ENCODE peak calls at places on chromosomes 12 and 14, in four cellular contexts. H is SK-N-SH, Q is ACHN, G is psoas muscle. Z is an unnamed sample.
A peak's percentile ranks its signal among the peaks of the same experiment; 100 is the strongest.

GRCh38 chr12:3632256-3633240 is 120.4 kb downstream of the CRACR2A start:
- DNase-seq in H (no peak), Q (no peak), G (no peak), Z (no peak)

GRCh38 chr12:17489452-17489851 is 600.5 kb downstream of the RERGL start:
- DNase-seq in H (no peak), Q (no peak), G (no peak), Z (no peak)

GRCh38 chr12:52206309-52207040 is 14.7 kb upstream of the KRT80 start:
- DNase-seq in H (no peak), Q (no peak), G (no peak), Z (no peak)

GRCh38 chr12:67388331-67389163 is 119.4 kb downstream of the CAND1 start:
- DNase-seq in H (peak; percentile 16), Q (no peak), G (no peak), Z (no peak)

GRCh38 chr14:50531595-50532501 is 521 bp downstream of the MAP4K5 start:
- DNase-seq in H (peak; percentile 82), Q (peak; percentile 54), G (peak; percentile 74), Z (peak; percentile 57)

GRCh38 chr14:84885061-84885460 is 644.9 kb upstream of the FLRT2 start:
- DNase-seq in H (no peak), Q (no peak), G (no peak), Z (no peak)

GRCh38 chr12:67410667-67411067 is 141.5 kb downstream of the CAND1 start:
- DNase-seq in H (no peak), Q (no peak), G (no peak), Z (no peak)

GRCh38 chr14:35883677-35884293 is 57.6 kb downstream of the BRMS1L start:
- DNase-seq in H (peak; percentile 37), Q (peak; percentile 35), G (no peak), Z (peak; percentile 46)

GRCh38 chr12:16086462-16086861 is 175.3 kb downstream of the DERA start:
- DNase-seq in H (no peak), Q (no peak), G (no peak), Z (no peak)

GRCh38 chr14:77139540-77140342 is 1.9 kb downstream of the ZDHHC22 start:
- DNase-seq in H (peak; percentile 90), Q (peak; percentile 42), G (peak; percentile 61), Z (peak; percentile 35)

GRCh38 chr12:82904219-82904795 is 217.6 kb downstream of the TMTC2 start:
- DNase-seq in H (peak; percentile 29), Q (no peak), G (no peak), Z (no peak)